ENCODE peak calls at places on chromosome 19, in ten cellular contexts. O is glutamatergic neuron; K is GDM1; X is NCI-H82; V is AG09319; E is GM12865; B is amniotic stem cell; Q is aorta; L is stomach; J is stimulated activated CD4-positive, alpha-beta T cell treated with anti-CD3 and anti-CD28 coated beads, Interleukin-2, amount 100 ng/mL, for 48 hours. S is an unnamed sample.

GRCh38 chr19:54405628-54406027 is 9.6 kb upstream of the TTYH1 start:
- DNase-seq in X (no peak), B (no peak), O (no peak), Q (no peak), K (no peak), V (no peak), L (no peak), J (no peak), E (no peak), S (no peak)

GRCh38 chr19:611506-611869 is 21.8 kb downstream of the HCN2 start:
- DNase-seq in X (no peak), O (no peak), Q (no peak), B (peak), L (no peak), K (no peak), V (no peak), J (peak), E (peak), S (no peak)

GRCh38 chr19:31119951-31120690 is 229.1 kb downstream of the TSHZ3 start:
- DNase-seq in X (no peak), Q (no peak), O (no peak), K (no peak), V (no peak), E (no peak), B (no peak), J (no peak), L (no peak), S (no peak)

GRCh38 chr19:920051-920857 is 3.1 kb downstream of the KISS1R start:
- DNase-seq in B (no peak), J (peak), X (peak), O (no peak), L (no peak), K (no peak), E (peak), Q (peak), V (no peak), S (peak)

GRCh38 chr19:7636691-7637373 is at the start of gene STXBP2:
- DNase-seq in K (peak), O (peak), V (no peak), X (peak), L (peak), J (peak), E (peak), Q (peak), B (no peak), S (peak)

GRCh38 chr19:2524840-2525723 is 49.2 kb downstream of the GADD45B start:
- DNase-seq in V (no peak), Q (peak), B (no peak), O (no peak), L (peak), X (peak), J (no peak), E (no peak), K (no peak), S (no peak)

GRCh38 chr19:42281175-42282035 is 12.4 kb downstream of the CIC start:
- DNase-seq in K (peak), O (peak), E (no peak), J (no peak), L (no peak), B (no peak), X (peak), Q (peak), V (no peak), S (peak)

GRCh38 chr19:1122972-1123363 is 19.2 kb downstream of the GPX4 start:
- DNase-seq in K (peak), E (peak), O (peak), X (peak), J (peak), L (peak), V (peak), Q (peak), B (no peak), S (no peak)

GRCh38 chr19:46716013-46716671 is 772 bp downstream of the PRKD2 start:
- DNase-seq in K (no peak), Q (peak), O (peak), X (peak), J (no peak), E (no peak), V (no peak), B (no peak), L (peak), S (peak)

GRCh38 chr19:48292798-48293197 is 22.9 kb downstream of the ZNF114 start:
- DNase-seq in X (no peak), J (no peak), B (peak), E (no peak), Q (no peak), V (peak), O (no peak), L (no peak), K (no peak), S (no peak)

GRCh38 chr19:32691291-32691951 is at the start of gene NUDT19:
- DNase-seq in E (peak), V (peak), K (peak), Q (peak), O (peak), X (peak), J (peak), B (peak), L (peak), S (peak)

GRCh38 chr19:21482863-21483276 is 22.5 kb upstream of the ZNF429 start:
- DNase-seq in J (peak), Q (peak), E (peak), L (peak), O (peak), K (peak), V (no peak), B (no peak), X (peak), S (peak)

GRCh38 chr19:38551450-38551813 is 66.3 kb downstream of the MAP4K1 start:
- DNase-seq in L (no peak), Q (no peak), X (no peak), E (peak), J (peak), B (no peak), O (no peak), V (no peak), K (no peak), S (peak)

GRCh38 chr19:15129856-15130580 is 22.8 kb downstream of the SYDE1 start:
- DNase-seq in K (no peak), L (no peak), Q (no peak), V (no peak), E (no peak), J (no peak), B (no peak), X (peak), O (no peak), S (no peak)

GRCh38 chr19:10452726-10453620 is 32.6 kb downstream of the PDE4A start:
- DNase-seq in Q (no peak), X (no peak), B (no peak), K (no peak), V (no peak), L (no peak), E (no peak), J (no peak), O (no peak), S (no peak)

GRCh38 chr19:46976845-46977320 is 42.8 kb upstream of the NPAS1 start:
- DNase-seq in V (no peak), B (no peak), K (no peak), Q (no peak), E (no peak), X (no peak), O (no peak), J (no peak), L (peak), S (no peak)

GRCh38 chr19:51086153-51086850 is 3.6 kb upstream of the KLK14 start:
- DNase-seq in K (no peak), J (no peak), L (no peak), Q (peak), V (no peak), E (no peak), O (no peak), B (no peak), X (no peak), S (no peak)

GRCh38 chr19:16343156-16343555 is 18.5 kb downstream of the KLF2 start:
- DNase-seq in L (no peak), X (no peak), O (no peak), K (no peak), V (no peak), Q (no peak), E (no peak), B (no peak), J (no peak), S (no peak)

GRCh38 chr19:15869109-15869555 is 28.7 kb downstream of the CYP4F2 start:
- DNase-seq in V (no peak), K (no peak), L (peak), E (peak), J (peak), X (peak), Q (no peak), B (no peak), O (peak), S (peak)

GRCh38 chr19:34505321-34506025 is 23.9 kb downstream of the WTIP start:
- DNase-seq in L (no peak), E (no peak), X (no peak), Q (no peak), K (no peak), B (no peak), O (no peak), J (no peak), V (no peak), S (no peak)

GRCh38 chr19:16542045-16542893 is at the start of gene CHERP:
- DNase-seq in B (peak), L (peak), X (peak), V (peak), Q (peak), J (peak), K (peak), O (peak), E (peak), S (peak)

GRCh38 chr19:19643158-19644053 is at the start of gene GMIP:
- DNase-seq in L (peak), E (peak), X (peak), J (peak), B (no peak), V (no peak), K (peak), O (peak), Q (peak), S (peak)

GRCh38 chr19:47186337-47187022 is 44.5 kb downstream of the BBC3 start:
- DNase-seq in L (no peak), J (peak), X (no peak), V (no peak), Q (no peak), K (no peak), O (no peak), E (peak), B (no peak), S (no peak)

GRCh38 chr19:397941-398706 is 10.8 kb downstream of the C2CD4C start:
- DNase-seq in Q (peak), K (no peak), B (no peak), O (no peak), E (no peak), V (no peak), J (no peak), X (no peak), L (no peak), S (no peak)

GRCh38 chr19:1068111-1069001 is 1.4 kb downstream of the ARHGAP45 start:
- DNase-seq in L (no peak), Q (peak), K (peak), E (peak), X (no peak), V (no peak), J (no peak), O (no peak), B (no peak), S (peak)

GRCh38 chr19:3606690-3607289 is at the start of gene TBXA2R:
- DNase-seq in J (peak), B (peak), E (no peak), L (peak), O (peak), Q (peak), K (peak), X (peak), V (no peak), S (peak)

GRCh38 chr19:2249880-2250764 is 999 bp downstream of the AMH start:
- DNase-seq in O (no peak), L (no peak), J (no peak), K (no peak), X (peak), B (no peak), V (no peak), Q (no peak), E (no peak), S (no peak)

GRCh38 chr19:39224910-39225309 is 19.9 kb downstream of the IFNL3 start:
- DNase-seq in K (peak), Q (no peak), L (no peak), B (no peak), O (no peak), J (no peak), V (no peak), X (peak), E (no peak), S (no peak)

GRCh38 chr19:46226438-46226973 is 3.0 kb upstream of the IGFL1 start:
- DNase-seq in L (no peak), V (no peak), X (no peak), B (no peak), J (no peak), Q (no peak), O (no peak), E (no peak), K (no peak), S (no peak)

GRCh38 chr19:20840371-20840770 is 64.3 kb downstream of the ZNF66 start:
- DNase-seq in K (no peak), J (no peak), V (no peak), E (no peak), Q (no peak), X (no peak), L (no peak), B (no peak), O (no peak), S (no peak)

GRCh38 chr19:13143135-13143534 is 7.0 kb downstream of the STX10 start:
- DNase-seq in O (no peak), E (no peak), J (no peak), B (peak), Q (no peak), L (no peak), X (no peak), V (peak), K (no peak), S (no peak)

GRCh38 chr19:15154002-15154612 is 46.7 kb downstream of the NOTCH3 start:
- DNase-seq in X (peak), J (peak), Q (no peak), L (no peak), B (no peak), E (peak), K (no peak), V (no peak), O (peak), S (peak)

GRCh38 chr19:43310221-43310620 is 40.9 kb upstream of the PSG9 start:
- DNase-seq in B (no peak), K (no peak), X (no peak), L (no peak), J (no peak), O (no peak), V (no peak), E (no peak), Q (no peak), S (no peak)

GRCh38 chr19:44113138-44113783 is at the start of gene ZNF225:
- DNase-seq in L (peak), E (peak), J (peak), V (peak), X (peak), Q (peak), B (peak), K (peak), O (peak), S (peak)

GRCh38 chr19:30326076-30326710 is 46.0 kb upstream of the ZNF536 start:
- DNase-seq in Q (no peak), E (no peak), J (no peak), V (no peak), B (no peak), X (no peak), O (no peak), L (no peak), K (no peak), S (no peak)

GRCh38 chr19:36916991-36917390 is 859 bp downstream of the ZNF568 start:
- DNase-seq in J (no peak), V (no peak), O (peak), K (no peak), L (no peak), E (no peak), Q (no peak), B (no peak), X (peak), S (no peak)

GRCh38 chr19:3075605-3076431 is 13.5 kb upstream of the TLE5 start:
- DNase-seq in O (peak), B (no peak), K (peak), Q (peak), J (peak), E (peak), L (peak), V (no peak), X (peak), S (peak)

GRCh38 chr19:12792048-12792852 is 964 bp downstream of the JUNB start:
- DNase-seq in K (peak), V (no peak), Q (peak), O (peak), E (peak), J (peak), B (no peak), X (peak), L (peak), S (peak)

GRCh38 chr19:15631817-15632216 is 8.9 kb upstream of the CYP4F3 start:
- DNase-seq in J (no peak), X (peak), Q (no peak), L (no peak), B (no peak), O (peak), K (no peak), E (peak), V (no peak), S (peak)

S was measured in RPMI8226.